ENCODE peak calls at places on chromosomes 7 and 10, in seven cellular contexts. I, D, T, F, E, G and N are unnamed samples. For H3K4me1, the result is how much of the 10 kb centered on the place peaks cover.

GRCh38 chr7:138738114-138738513 is 37.0 kb upstream of the SVOPL start:
- DNase-seq in G (no peak), F (no peak), I (no peak), E (no peak), D (no peak), T (no peak), N (no peak)

GRCh38 chr10:130127612-130128607 is 8.3 kb upstream of the GLRX3 start:
- DNase-seq in G (peak), F (no peak), T (peak), I (no peak), E (peak), D (peak), N (peak)

GRCh38 chr7:3194501-3195141 is 106.4 kb upstream of the SDK1 start:
- DNase-seq in T (peak), D (peak), I (no peak), E (peak), F (no peak), G (no peak), N (no peak)

GRCh38 chr7:132764762-132765161 is 188.5 kb upstream of the PLXNA4 start:
- DNase-seq in T (no peak), G (no peak), D (no peak), E (peak), I (no peak), F (no peak), N (no peak)

GRCh38 chr10:112782176-112782907 is 167.7 kb upstream of the TCF7L2 start:
- DNase-seq in I (peak), F (peak), E (no peak), T (no peak), G (no peak), D (no peak), N (no peak)

GRCh38 chr7:28356619-28357018 is 55.7 kb upstream of the CREB5 start:
- DNase-seq in F (no peak), I (peak), T (no peak), D (no peak), E (no peak), G (no peak), N (no peak)

GRCh38 chr7:91512958-91513357 is 248.7 kb downstream of the FZD1 start:
- DNase-seq in D (no peak), F (no peak), T (no peak), E (peak), I (no peak), G (no peak), N (no peak)

GRCh38 chr10:44301781-44302400 is 83.0 kb downstream of the CXCL12 start:
- DNase-seq in T (no peak), F (no peak), I (peak), G (no peak), D (no peak), E (no peak), N (no peak)

GRCh38 chr10:13560597-13560996 is 26.2 kb upstream of the PRPF18 start:
- DNase-seq in E (peak), F (no peak), D (no peak), G (no peak), T (no peak), I (no peak), N (no peak)

GRCh38 chr10:47025540-47026300 is 114.5 kb downstream of the PTPN20 start:
- DNase-seq in I (peak), F (no peak), E (no peak), G (no peak), T (peak), D (no peak), N (no peak)

GRCh38 chr7:1290262-1291039 is 57.8 kb downstream of the UNCX start:
- DNase-seq in T (peak), F (no peak), E (no peak), D (no peak), G (peak), I (no peak), N (no peak)

GRCh38 chr7:148042935-148043334 is 547.6 kb upstream of the C7orf33 start:
- DNase-seq in D (no peak), E (no peak), T (no peak), G (no peak), F (no peak), I (no peak), N (no peak)

GRCh38 chr10:130160775-130161174 is 24.6 kb downstream of the GLRX3 start:
- DNase-seq in F (no peak), D (no peak), E (no peak), G (no peak), T (no peak), I (no peak), N (no peak)

GRCh38 chr7:114973147-114973546 is 51.3 kb downstream of the MDFIC start:
- DNase-seq in F (no peak), D (no peak), T (no peak), E (peak), G (no peak), I (no peak), N (no peak)

GRCh38 chr10:25398680-25399079 is 223.9 kb downstream of the GPR158 start:
- DNase-seq in D (no peak), T (no peak), E (no peak), F (no peak), I (no peak), G (no peak), N (no peak)

GRCh38 chr10:3785849-3786290 is 861 bp upstream of the KLF6 start:
- DNase-seq in G (no peak), D (no peak), E (peak), F (peak), I (peak), T (peak), N (no peak)

GRCh38 chr7:82358009-82358578 is 85.5 kb downstream of the CACNA2D1 start:
- DNase-seq in D (no peak), T (no peak), I (no peak), E (no peak), G (no peak), F (no peak), N (no peak)

GRCh38 chr7:151199196-151199874 is 11.0 kb downstream of the H2BK1 start:
- DNase-seq in I (no peak), E (no peak), D (no peak), T (peak), F (no peak), G (no peak), N (no peak)

GRCh38 chr10:131849591-131850489 is 51.0 kb upstream of the PPP2R2D start:
- DNase-seq in I (no peak), D (no peak), T (peak), G (no peak), E (no peak), F (no peak), N (no peak)

GRCh38 chr7:668139-668871 is 58.2 kb upstream of the DNAAF5 start:
- DNase-seq in T (no peak), G (no peak), E (peak), I (no peak), D (no peak), F (no peak), N (no peak)

GRCh38 chr7:27225005-27225934 is 17.3 kb upstream of the EVX1 start:
- DNase-seq in E (no peak), I (no peak), F (no peak), T (peak), G (no peak), D (no peak), N (no peak)

GRCh38 chr7:66921396-66921917 is 432 bp downstream of the TMEM248 start:
- DNase-seq in T (no peak), D (no peak), E (peak), G (peak), F (no peak), I (no peak), N (peak)

GRCh38 chr7:133540096-133540860 is 287.4 kb downstream of the EXOC4 start:
- DNase-seq in G (no peak), T (no peak), D (no peak), F (no peak), I (no peak), E (no peak), N (no peak)

GRCh38 chr7:134302120-134302519 is 14.6 kb downstream of the SLC35B4 start:
- DNase-seq in I (no peak), G (no peak), F (no peak), T (no peak), E (no peak), D (no peak), N (no peak)

GRCh38 chr7:24959735-24960485 is 20.1 kb downstream of the OSBPL3 start:
- DNase-seq in D (no peak), F (no peak), G (no peak), I (no peak), E (no peak), T (no peak), N (no peak)

GRCh38 chr7:24958399-24958798 is 21.6 kb downstream of the OSBPL3 start:
- DNase-seq in D (no peak), T (no peak), G (no peak), F (no peak), I (no peak), E (no peak), N (no peak)

GRCh38 chr7:24952464-24952863 is 27.5 kb downstream of the OSBPL3 start:
- DNase-seq in T (no peak), F (no peak), G (no peak), E (no peak), D (no peak), I (no peak), N (no peak)

GRCh38 chr7:24955313-24955712 is 24.7 kb downstream of the OSBPL3 start:
- DNase-seq in G (no peak), D (no peak), F (no peak), E (no peak), I (no peak), T (no peak), N (no peak)

DNA sequence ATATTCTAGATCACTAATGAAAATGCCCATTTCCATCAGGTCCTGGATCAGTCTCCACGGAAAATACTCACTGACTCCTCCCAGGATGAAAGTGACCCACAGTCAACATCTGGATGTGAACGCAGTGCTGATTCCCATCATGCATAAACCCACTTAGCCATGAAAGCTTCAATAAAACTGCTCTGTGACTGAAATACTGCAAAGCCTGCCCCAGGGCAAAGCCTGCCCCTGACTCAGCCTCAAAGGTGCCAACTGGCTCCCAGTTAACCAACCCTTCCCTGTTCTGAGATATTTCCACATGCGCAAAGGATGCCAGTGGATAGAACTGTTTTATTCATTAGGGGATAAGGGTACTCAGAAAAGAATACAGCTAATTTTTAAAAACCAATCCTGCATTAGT is 24.0 kb downstream of the OSBPL3 start:
- DNase-seq in G (no peak), E (peak), D (no peak), T (no peak), I (no peak), F (no peak), N (no peak)
- H3K4me1 ChIP-seq in G (under half), E (under half), D (under half), T (under half), I (under half), F (under half), N (half or more)

GRCh38 chr10:79262959-79263746 is 84.1 kb upstream of the PPIF start:
- DNase-seq in T (no peak), F (no peak), D (no peak), E (no peak), G (no peak), I (no peak), N (no peak)
- H3K4me1 ChIP-seq in T (under half), F (half or more), D (under half), E (half or more), G (under half), I (half or more), N (under half)

GRCh38 chr7:106068986-106069385 is 43.1 kb downstream of the SYPL1 start:
- DNase-seq in I (peak), D (no peak), T (no peak), E (peak), G (no peak), F (no peak), N (no peak)

GRCh38 chr7:106070201-106070551 is 41.9 kb downstream of the SYPL1 start:
- DNase-seq in D (no peak), G (no peak), I (peak), T (no peak), E (peak), F (no peak), N (no peak)

GRCh38 chr7:106067678-106068077 is 44.4 kb downstream of the SYPL1 start:
- DNase-seq in I (no peak), F (no peak), D (no peak), T (no peak), E (no peak), G (no peak), N (no peak)

GRCh38 chr7:106069471-106070200 is 42.5 kb downstream of the SYPL1 start:
- DNase-seq in F (no peak), G (no peak), I (peak), E (no peak), D (no peak), T (no peak), N (no peak)

GRCh38 chr7:106068538-106068961 is 43.6 kb downstream of the SYPL1 start:
- DNase-seq in D (no peak), G (no peak), F (no peak), T (no peak), E (no peak), I (peak), N (no peak)
- H3K4me1 ChIP-seq in D (under half), G (under half), F (half or more), T (under half), E (half or more), I (half or more), N (under half)

GRCh38 chr7:107172318-107173032 is 3.7 kb downstream of the HBP1 start:
- DNase-seq in I (no peak), G (no peak), F (no peak), E (no peak), D (no peak), T (no peak), N (no peak)
- H3K4me1 ChIP-seq in I (half or more), G (half or more), F (half or more), E (under half), D (under half), T (under half), N (half or more)

GRCh38 chr10:77392851-77393250 is 244.8 kb downstream of the KCNMA1 start:
- DNase-seq in D (peak), E (peak), I (no peak), T (no peak), F (no peak), G (no peak), N (no peak)
- H3K4me1 ChIP-seq in D (under half), E (half or more), I (half or more), T (under half), F (under half), G (under half), N (under half)